ENCODE peak calls at places on chromosomes 6 and 20, in six cellular contexts. E is A673; Z is left ventricle myocardium inferior; Y is CD4-positive, alpha-beta T cell; D is heart right ventricle; R is nephron progenitor cell. X is an unnamed sample.

GRCh38 chr6:20198156-20198555 is 14.1 kb downstream of the MBOAT1 start:
- DNase-seq in E (no peak), R (no peak), Z (no peak), Y (no peak), D (no peak), X (no peak)

GRCh38 chr6:16762547-16763477 is 1.6 kb upstream of the ATXN1 start:
- DNase-seq in Y (peak), E (peak), R (peak), Z (no peak), D (peak), X (no peak)

GRCh38 chr6:41733707-41734665 is 1.4 kb downstream of the TFEB start:
- DNase-seq in R (peak), D (peak), Y (peak), E (peak), Z (peak), X (peak)

GRCh38 chr6:4023240-4023639 is 55.7 kb downstream of the FAM217A start:
- DNase-seq in R (no peak), Z (no peak), E (no peak), Y (no peak), D (no peak), X (no peak)

GRCh38 chr6:157648561-157648960 is 174.5 kb upstream of the SNX9 start:
- DNase-seq in Y (no peak), E (no peak), R (no peak), D (no peak), Z (no peak), X (no peak)

GRCh38 chr6:96849615-96850014 is 12.3 kb upstream of the GPR63 start:
- DNase-seq in Z (no peak), R (no peak), D (no peak), Y (no peak), E (no peak), X (no peak)

GRCh38 chr6:30447237-30447636 is 42.1 kb upstream of the HLA-E start:
- DNase-seq in E (peak), Y (no peak), R (peak), Z (no peak), D (no peak), X (no peak)

GRCh38 chr20:17837179-17837578 is 131.4 kb downstream of the SNX5 start:
- DNase-seq in R (no peak), Y (no peak), E (no peak), D (no peak), Z (no peak), X (no peak)

GRCh38 chr6:45920819-45921511 is 94.7 kb downstream of the CLIC5 start:
- DNase-seq in R (no peak), Z (no peak), Y (no peak), D (no peak), E (no peak), X (peak)

GRCh38 chr6:153167026-153167891 is 36.2 kb upstream of the RGS17 start:
- DNase-seq in Z (no peak), R (no peak), E (peak), Y (no peak), D (no peak), X (no peak)

GRCh38 chr6:150631283-150631981 is 31.7 kb downstream of the PLEKHG1 start:
- DNase-seq in R (no peak), Y (no peak), E (no peak), Z (no peak), D (no peak), X (no peak)

GRCh38 chr6:14070457-14070856 is 47.1 kb upstream of the CD83 start:
- DNase-seq in D (no peak), E (no peak), Y (no peak), R (no peak), Z (no peak), X (no peak)

GRCh38 chr20:38870733-38871559 is 55.3 kb upstream of the FAM83D start:
- DNase-seq in E (no peak), Z (no peak), R (no peak), Y (peak), D (no peak), X (no peak)

GRCh38 chr6:27795697-27796494 is 116.3 kb downstream of the OR2B2 start:
- DNase-seq in R (peak), E (peak), Z (no peak), Y (peak), D (no peak), X (no peak)

GRCh38 chr6:13687917-13688351 is 23.7 kb downstream of the RANBP9 start:
- DNase-seq in Z (no peak), Y (peak), D (no peak), R (no peak), E (no peak), X (no peak)

GRCh38 chr6:129701721-129702455 is 8.1 kb downstream of the ARHGAP18 start:
- DNase-seq in R (no peak), D (no peak), Z (no peak), Y (no peak), E (no peak), X (no peak)

GRCh38 chr20:36010745-36011326 is 42.4 kb downstream of the CNBD2 start:
- DNase-seq in E (no peak), D (no peak), R (no peak), Y (no peak), Z (no peak), X (no peak)

DNA sequence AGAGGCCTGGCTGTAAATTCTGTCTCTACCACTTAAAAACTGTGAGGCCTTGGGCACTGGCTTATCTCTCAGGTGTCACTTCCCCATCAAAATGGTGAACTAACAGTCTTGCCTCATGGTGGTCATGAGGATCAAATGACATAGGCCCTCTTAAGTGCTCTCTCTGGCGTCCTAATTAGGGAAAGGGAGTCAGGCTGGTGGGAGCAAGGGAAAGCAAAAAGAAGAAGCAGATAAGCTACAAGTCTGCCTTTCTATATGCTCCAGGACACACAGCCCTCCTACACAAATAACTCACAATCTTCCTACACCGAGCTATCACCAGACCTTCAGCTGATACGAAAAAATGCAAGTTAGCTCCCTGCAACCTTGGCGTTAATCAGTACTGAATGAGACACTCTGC is 19.5 kb upstream of the SLC22A16 start:
- DNase-seq in Z (no peak), R (no peak), D (no peak), Y (no peak), E (no peak), X (no peak)
- TF ChIP-seq CTCF in Z (no peak), R (no peak), D (no peak), Y (no peak), E (no peak), X (no peak)

GRCh38 chr20:58963060-58963584 is 17.9 kb upstream of the NELFCD start:
- DNase-seq in E (no peak), Z (no peak), R (no peak), Y (no peak), D (no peak), X (peak)
- TF ChIP-seq CTCF in E (no peak), Z (no peak), R (no peak), Y (no peak), D (no peak), X (no peak)

GRCh38 chr6:22413681-22414305 is 117.0 kb upstream of the PRL start:
- DNase-seq in R (no peak), E (peak), Z (no peak), Y (no peak), D (no peak), X (no peak)
- TF ChIP-seq CTCF in R (no peak), E (peak), Z (no peak), Y (no peak), D (no peak), X (no peak)

GRCh38 chr20:63611646-63612045 is 15.3 kb downstream of the GMEB2 start:
- DNase-seq in E (no peak), Z (no peak), R (no peak), Y (no peak), D (no peak), X (no peak)

GRCh38 chr20:63610581-63611435 is 16.1 kb downstream of the GMEB2 start:
- DNase-seq in E (no peak), Z (no peak), Y (no peak), R (no peak), D (no peak), X (no peak)

GRCh38 chr20:63617092-63617875 is 9.6 kb downstream of the GMEB2 start:
- DNase-seq in D (no peak), R (no peak), E (no peak), Y (no peak), Z (no peak), X (no peak)

GRCh38 chr20:63617876-63618265 is 9.0 kb downstream of the GMEB2 start:
- DNase-seq in E (no peak), Y (no peak), R (no peak), Z (no peak), D (no peak), X (no peak)

DNA sequence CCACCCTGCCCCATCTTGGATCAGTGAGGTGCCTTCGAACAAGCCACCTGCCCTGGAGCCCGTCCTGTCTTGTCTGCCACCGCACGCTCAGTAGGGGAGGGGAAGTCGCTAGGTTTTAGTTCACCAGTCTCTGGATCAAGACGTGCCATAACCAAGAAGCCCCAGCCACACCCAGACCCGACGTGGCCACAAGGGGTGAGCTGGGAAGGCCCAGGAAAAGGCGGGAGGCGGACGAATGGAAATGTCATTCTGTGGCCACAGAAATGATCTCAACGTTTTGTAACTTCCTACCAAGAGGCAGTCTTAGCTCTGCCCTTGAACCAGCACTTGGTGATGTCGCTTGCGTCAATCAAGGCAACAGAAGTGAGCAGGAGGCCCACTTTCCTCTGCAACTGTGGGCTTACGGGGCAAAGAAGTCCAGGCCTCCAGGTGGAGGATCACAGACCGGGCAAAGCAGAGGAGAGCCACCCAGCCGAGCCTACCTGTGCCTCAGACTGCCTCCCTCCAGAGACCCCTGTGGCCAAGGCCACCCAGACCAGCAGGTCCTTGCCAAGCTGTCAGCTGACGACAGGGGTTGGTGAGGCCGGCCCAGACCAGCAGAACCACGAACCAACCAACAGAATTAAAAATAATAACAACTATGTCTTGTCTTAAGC is 14.5 kb downstream of the GMEB2 start:
- DNase-seq in R (no peak), Z (no peak), E (no peak), D (no peak), Y (no peak), X (no peak)
- TF ChIP-seq CTCF in R (no peak), Z (no peak), E (no peak), D (no peak), Y (no peak), X (no peak)

DNA sequence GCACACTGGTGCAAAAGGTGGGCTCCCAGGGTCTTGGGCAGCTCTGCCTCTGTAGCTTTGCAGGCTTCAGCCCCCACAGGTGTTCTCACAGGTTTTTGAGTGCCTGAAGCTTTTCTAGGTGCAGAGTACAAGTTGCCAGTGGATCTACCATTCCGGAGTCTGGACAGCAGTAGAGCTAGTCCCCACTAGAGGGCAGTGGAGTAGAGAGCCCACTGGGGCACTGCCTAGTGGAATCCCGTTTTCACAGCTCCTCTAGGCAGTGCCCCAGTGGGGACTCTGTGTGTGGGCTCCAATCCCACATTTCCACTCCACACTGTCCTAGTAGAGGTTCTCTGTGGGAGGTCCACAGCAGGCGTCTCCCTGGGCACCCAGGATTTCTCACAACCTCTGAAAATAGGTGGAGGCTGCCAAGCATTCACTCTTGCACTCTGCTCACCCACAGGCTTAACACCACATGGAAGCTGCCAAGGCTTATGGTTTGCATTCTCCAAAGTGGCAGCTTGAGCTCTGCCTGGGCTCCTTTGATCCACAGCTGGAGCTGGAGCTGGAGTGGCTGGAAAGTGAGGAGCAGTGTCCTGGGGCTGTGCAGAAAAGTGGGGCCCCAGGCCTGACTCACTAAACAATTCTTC is 86.3 kb upstream of the PROKR2 start:
- DNase-seq in R (peak), D (no peak), Y (no peak), E (peak), Z (no peak), X (no peak)
- TF ChIP-seq CTCF in R (peak), D (no peak), Y (no peak), E (peak), Z (peak), X (peak)

DNA sequence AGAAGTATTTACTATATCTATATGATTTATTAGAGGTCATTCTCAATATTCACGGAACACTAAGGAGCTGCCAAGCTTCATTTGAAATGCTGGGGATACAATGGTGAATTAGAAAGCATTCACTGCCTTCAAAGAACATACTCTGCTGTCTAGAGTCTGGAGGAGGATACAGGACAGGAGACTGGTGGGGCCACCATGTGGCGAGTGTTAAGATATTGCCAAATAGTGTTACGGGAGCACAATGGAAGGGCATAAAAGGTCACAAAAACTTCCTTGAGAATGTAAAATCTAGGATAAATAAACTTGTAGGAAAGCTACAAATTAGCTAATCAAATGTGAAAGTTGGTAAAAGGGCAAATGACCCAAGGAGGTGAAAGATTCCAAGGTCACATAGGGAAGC is 271.7 kb downstream of the RFPL4B start:
- DNase-seq in Y (no peak), Z (no peak), R (peak), E (peak), D (no peak), X (no peak)
- TF ChIP-seq CTCF in Y (no peak), Z (no peak), R (no peak), E (peak), D (no peak), X (peak)

X was measured in osteocyte.